ENCODE peak calls at places on chromosomes 4 and X, in six cellular contexts. N, S, C, Q, H and K are unnamed samples. For H3K27me3 and H3K4me1, the result is how much of the 10 kb centered on the place peaks cover.

GRCh38 chr4:119858176-119858575 is 208.5 kb downstream of the MAD2L1 start:
- DNase-seq in N (no peak), S (no peak), C (no peak), Q (no peak), H (no peak), K (no peak)

GRCh38 chr4:127772769-127773671 is 9.1 kb upstream of the HSPA4L start:
- DNase-seq in N (no peak), S (no peak), C (no peak), Q (no peak), H (no peak), K (no peak)

GRCh38 chr4:104138154-104138553 is 356.5 kb downstream of the CXXC4 start:
- DNase-seq in N (no peak), S (no peak), C (no peak), Q (no peak), H (no peak), K (no peak)

GRCh38 chrX:154384284-154384892 is 5.3 kb downstream of the EMD start:
- DNase-seq in N (no peak), S (no peak), C (no peak), Q (no peak), H (no peak), K (peak)

GRCh38 chr4:157072002-157072401 is 3.9 kb upstream of the GLRB start:
- DNase-seq in N (no peak), S (no peak), C (no peak), Q (no peak), H (no peak), K (no peak)

GRCh38 chr4:80751200-80751599 is 279.3 kb upstream of the BMP3 start:
- DNase-seq in N (no peak), S (no peak), C (no peak), Q (no peak), H (no peak), K (no peak)

GRCh38 chr4:182806259-182807252 is 110.6 kb downstream of the DCTD start:
- DNase-seq in N (peak), S (peak), C (peak), Q (peak), H (peak), K (peak)

GRCh38 chr4:153159016-153159415 is 45.2 kb upstream of the TRIM2 start:
- DNase-seq in N (no peak), S (no peak), C (no peak), Q (no peak), H (no peak), K (no peak)

GRCh38 chr4:140943486-140943885 is 187.3 kb upstream of the TBC1D9 start:
- DNase-seq in N (no peak), S (no peak), C (no peak), Q (no peak), H (no peak), K (no peak)

GRCh38 chr4:114727426-114727825 is 128.8 kb downstream of the UGT8 start:
- DNase-seq in N (no peak), S (no peak), C (no peak), Q (no peak), H (no peak), K (no peak)

GRCh38 chr4:72312032-72312650 is 256.9 kb downstream of the ADAMTS3 start:
- DNase-seq in N (no peak), S (no peak), C (no peak), Q (peak), H (peak), K (peak)

GRCh38 chrX:150084474-150085229 is 146.4 kb upstream of the EOLA2 start:
- DNase-seq in N (no peak), S (no peak), C (no peak), Q (no peak), H (no peak), K (no peak)

GRCh38 chr4:123462007-123462406 is 65.4 kb downstream of the SPRY1 start:
- DNase-seq in N (no peak), S (no peak), C (no peak), Q (no peak), H (no peak), K (no peak)

GRCh38 chr4:165631208-165631894 is 241.7 kb upstream of the TLL1 start:
- DNase-seq in N (no peak), S (no peak), C (no peak), Q (no peak), H (no peak), K (no peak)

GRCh38 chr4:41933997-41934812 is 1.0 kb upstream of the TMEM33 start:
- DNase-seq in N (peak), S (no peak), C (no peak), Q (no peak), H (no peak), K (no peak)

GRCh38 chr4:77219266-77219665 is 62.3 kb downstream of the CCNG2 start:
- DNase-seq in N (no peak), S (no peak), C (no peak), Q (no peak), H (no peak), K (no peak)

GRCh38 chr4:128322311-128322710 is 34.7 kb upstream of the PGRMC2 start:
- DNase-seq in N (no peak), S (no peak), C (no peak), Q (no peak), H (no peak), K (no peak)

DNA sequence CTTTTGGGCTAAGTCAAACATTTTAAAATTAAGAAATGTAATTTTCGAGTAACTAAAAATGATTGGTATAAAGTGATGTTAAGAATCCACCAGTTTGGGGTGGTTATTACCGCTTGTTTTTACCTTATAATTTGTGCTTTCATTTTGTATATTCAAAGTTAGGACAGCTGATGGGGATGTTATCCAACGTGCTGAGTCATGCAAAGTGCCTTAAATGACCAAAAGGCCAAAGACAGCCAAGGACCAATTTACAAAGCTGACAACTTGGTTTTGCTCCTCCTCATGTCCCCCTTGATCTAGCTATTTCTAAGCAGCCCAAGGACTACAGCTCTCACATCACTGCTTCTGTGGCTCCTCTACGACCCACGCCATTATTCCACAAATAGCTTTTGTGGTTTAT is 181.4 kb upstream of the PCDH7 start:
- DNase-seq in N (no peak), S (no peak), C (no peak), Q (no peak), H (no peak), K (no peak)
- H3K27me3 ChIP-seq in N (under half), S (under half), C (under half), Q (under half), H (under half), K (under half)

GRCh38 chr4:174871407-174871806 is 42.4 kb upstream of the GLRA3 start:
- DNase-seq in N (no peak), S (no peak), C (no peak), Q (no peak), H (no peak), K (no peak)
- H3K4me1 ChIP-seq in N (under half), S (under half), C (under half), Q (under half), H (under half), K (under half)

DNA sequence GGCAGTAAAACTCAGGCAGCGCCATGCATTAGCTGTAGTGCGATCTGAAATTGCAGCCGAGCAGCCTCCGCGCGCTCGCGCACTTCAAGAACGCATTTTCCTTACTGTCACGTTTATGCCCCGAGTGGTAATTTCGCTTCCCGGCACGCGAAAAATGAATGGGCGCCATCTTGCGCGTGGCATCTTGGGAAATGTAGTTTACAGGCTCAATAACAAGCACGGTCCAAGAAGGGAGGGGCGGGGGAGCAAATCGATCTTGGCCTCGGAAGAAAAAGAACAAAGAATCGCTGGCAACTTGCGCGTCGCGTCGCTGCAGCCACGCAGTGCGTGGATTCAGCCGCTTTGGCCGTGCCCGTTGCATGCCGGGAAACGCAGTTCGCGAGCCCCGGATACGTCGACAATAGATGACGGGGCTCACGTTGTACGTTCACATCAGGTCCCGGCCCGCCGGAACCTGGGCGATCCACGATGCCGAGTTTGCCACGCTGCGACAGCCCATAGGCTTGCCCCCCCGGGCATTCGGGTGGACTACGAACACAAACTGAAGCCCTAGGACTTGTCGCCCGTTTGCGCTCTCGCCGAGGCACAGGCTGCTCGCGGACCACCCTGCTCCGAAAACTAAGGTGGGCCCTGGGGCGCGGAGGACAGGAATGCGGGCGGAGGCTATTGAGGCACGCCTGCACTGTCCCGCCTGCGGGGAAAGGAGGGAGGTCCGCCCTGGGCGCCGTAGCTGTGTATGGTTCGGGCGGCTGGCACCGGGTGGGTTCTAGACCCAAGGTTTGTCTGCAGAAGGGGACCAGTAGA is at the start of gene FTSJ1:
- DNase-seq in N (peak), S (peak), C (peak), Q (peak), H (peak), K (peak)
- TF ChIP-seq POLR2A in N (peak), S (peak), C (no peak), Q (peak), H (peak), K (no peak)

DNA sequence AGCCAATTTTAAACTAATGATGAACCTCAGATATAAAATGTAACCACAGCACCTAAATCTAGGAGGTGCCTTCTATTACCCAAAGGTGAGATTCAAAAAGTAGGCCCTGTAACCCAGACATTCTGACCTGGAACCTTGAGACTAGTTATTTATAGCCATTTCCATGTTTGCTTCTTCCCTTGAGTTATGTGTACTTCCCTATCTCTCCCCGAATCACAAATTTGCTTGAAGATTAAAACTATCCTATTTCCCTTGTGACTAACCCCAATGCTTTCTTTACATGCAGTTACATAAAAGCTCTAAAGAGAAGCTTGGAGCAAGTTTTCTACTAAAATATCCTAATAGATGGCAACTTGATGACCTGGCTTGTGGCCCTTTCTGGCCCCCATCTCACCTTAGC is 32.6 kb upstream of the S100G start:
- DNase-seq in N (no peak), S (no peak), C (no peak), Q (no peak), H (no peak), K (no peak)
- H3K27me3 ChIP-seq in N (under half), S (under half), C (under half), Q (under half), H (under half), K (under half)

GRCh38 chr4:739569-739968 is 33.9 kb downstream of the PCGF3 start:
- DNase-seq in N (no peak), S (no peak), C (peak), Q (no peak), H (no peak), K (no peak)
- H3K4me1 ChIP-seq in N (under half), S (under half), C (under half), Q (under half), H (under half), K (under half)

GRCh38 chr4:109321232-109321631 is 18.8 kb upstream of the COL25A1 start:
- DNase-seq in N (no peak), S (no peak), C (no peak), Q (no peak), H (no peak), K (no peak)

GRCh38 chr4:109323348-109323747 is 20.9 kb upstream of the COL25A1 start:
- DNase-seq in N (no peak), S (no peak), C (no peak), Q (no peak), H (no peak), K (no peak)

GRCh38 chr4:109325698-109326097 is 23.2 kb upstream of the COL25A1 start:
- DNase-seq in N (no peak), S (no peak), C (no peak), Q (no peak), H (no peak), K (no peak)
- TF ChIP-seq POLR2A in N (no peak), S (no peak), C (no peak), Q (no peak), H (no peak), K (no peak)